ENCODE peak calls at places on chromosome 11, in seven cellular contexts. V is lung, N is esophagus squamous epithelium, G is OCI-LY7, U is BJ, K is endothelial cell, T is brain microvascular endothelial cell. A is an unnamed sample.

GRCh38 chr11:129376658-129377341 is 1.2 kb downstream of the BARX2 start:
- DNase-seq in V (no peak), N (no peak), G (no peak), U (no peak), K (no peak), T (no peak), A (no peak)

GRCh38 chr11:88535266-88535665 is 197.7 kb upstream of the CTSC start:
- DNase-seq in V (no peak), N (no peak), G (no peak), U (no peak), K (no peak), T (no peak), A (no peak)

GRCh38 chr11:119551726-119552510 is 128.9 kb upstream of the THY1 start:
- DNase-seq in V (no peak), N (no peak), G (no peak), U (peak; percentile 19), K (no peak), T (no peak), A (no peak)

GRCh38 chr11:34184505-34185015 is 79.1 kb downstream of the NAT10 start:
- DNase-seq in V (no peak), N (no peak), G (no peak), U (no peak), K (no peak), T (no peak), A (no peak)

GRCh38 chr11:12114487-12115033 is 4.2 kb downstream of the MICAL2 start:
- DNase-seq in V (no peak), N (no peak), G (no peak), U (no peak), K (no peak), T (peak; percentile 74), A (no peak)

GRCh38 chr11:65479184-65480145 is 19.4 kb upstream of the MALAT1 start:
- DNase-seq in V (no peak), N (no peak), G (no peak), U (peak; percentile 94), K (no peak), T (peak; percentile 85), A (no peak)

GRCh38 chr11:43021466-43021865 is 290.3 kb upstream of the API5 start:
- DNase-seq in V (no peak), N (no peak), G (peak; percentile 15), U (no peak), K (peak; percentile 15), T (no peak), A (no peak)

GRCh38 chr11:32643526-32643925 is 59.9 kb downstream of the EIF3M start:
- DNase-seq in V (no peak), N (no peak), G (no peak), U (no peak), K (no peak), T (peak; percentile 31), A (no peak)

GRCh38 chr11:97990162-97990920 is 1030.4 kb upstream of the CNTN5 start:
- DNase-seq in V (no peak), N (no peak), G (no peak), U (peak; percentile 17), K (no peak), T (peak; percentile 42), A (no peak)

GRCh38 chr11:33059331-33060007 is 20.1 kb downstream of the TCP11L1 start:
- DNase-seq in V (no peak), N (no peak), G (no peak), U (no peak), K (no peak), T (no peak), A (no peak)

GRCh38 chr11:84498016-84498415 is 1129.1 kb downstream of the DLG2 start:
- DNase-seq in V (no peak), N (no peak), G (no peak), U (no peak), K (no peak), T (peak; percentile 75), A (no peak)

GRCh38 chr11:130653838-130654601 is 205.6 kb downstream of the ADAMTS15 start:
- DNase-seq in V (peak; percentile 88), N (no peak), G (no peak), U (no peak), K (no peak), T (no peak), A (no peak)

GRCh38 chr11:129323896-129324522 is 51.6 kb upstream of the BARX2 start:
- DNase-seq in V (peak; percentile 69), N (no peak), G (no peak), U (no peak), K (no peak), T (no peak), A (peak; percentile 70)

GRCh38 chr11:47233051-47233450 is 15.6 kb downstream of the ACP2 start:
- DNase-seq in V (no peak), N (no peak), G (no peak), U (no peak), K (no peak), T (no peak), A (no peak)

GRCh38 chr11:107882095-107882820 is 23.7 kb upstream of the SLC35F2 start:
- DNase-seq in V (no peak), N (no peak), G (no peak), U (no peak), K (no peak), T (no peak), A (no peak)

DNA sequence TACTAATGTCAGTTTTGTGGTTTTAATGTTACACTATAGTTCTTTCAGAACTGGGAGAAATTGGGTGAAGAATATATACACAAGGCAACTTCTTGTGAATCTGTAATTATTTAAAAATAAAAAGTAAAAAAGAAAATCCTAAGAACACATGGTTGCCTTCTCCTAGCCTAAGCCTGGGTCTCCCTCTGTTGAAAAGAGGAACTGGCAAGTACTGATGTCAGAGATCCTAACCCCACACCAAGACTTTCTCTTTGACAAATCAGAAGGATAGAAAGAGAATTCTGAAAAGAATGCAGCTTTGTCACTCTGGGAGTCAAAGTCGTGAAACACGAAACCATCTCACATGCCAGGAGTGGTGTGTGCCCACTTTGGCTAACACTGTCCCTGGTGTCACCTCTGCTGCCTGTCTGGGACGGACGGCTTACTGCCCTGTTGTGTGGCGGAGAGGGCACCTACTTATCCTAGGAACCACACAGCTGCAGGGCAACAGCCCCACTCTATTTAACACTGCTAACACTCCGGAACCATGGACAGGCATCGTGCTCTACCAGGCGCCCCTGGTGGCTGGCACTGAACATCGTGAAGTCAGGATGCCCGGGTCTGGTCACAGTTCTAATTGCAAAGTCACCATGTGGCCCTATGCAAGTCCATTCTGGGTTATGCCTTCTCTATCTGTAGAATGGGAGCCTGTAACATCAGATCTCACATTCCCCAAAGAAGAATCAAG is 108.8 kb upstream of the CD82 start:
- DNase-seq in V (no peak), N (no peak), G (no peak), U (no peak), K (peak; percentile 21), T (no peak), A (no peak)
- TF ChIP-seq CTCF in V (no peak), N (no peak), G (peak; percentile 54), U (no peak), K (peak; percentile 48), T (peak; percentile 70), A (no peak)

GRCh38 chr11:70445091-70445490 is 46.8 kb downstream of the CTTN start:
- DNase-seq in V (no peak), N (no peak), G (no peak), U (no peak), K (no peak), T (no peak), A (no peak)

GRCh38 chr11:70443043-70444030 is 45.0 kb downstream of the CTTN start:
- DNase-seq in V (no peak), N (no peak), G (no peak), U (no peak), K (no peak), T (no peak), A (no peak)

GRCh38 chr11:70454197-70454767 is 56.0 kb downstream of the CTTN start:
- DNase-seq in V (no peak), N (no peak), G (no peak), U (no peak), K (no peak), T (peak; percentile 33), A (no peak)

GRCh38 chr11:70445605-70446004 is 47.3 kb downstream of the CTTN start:
- DNase-seq in V (no peak), N (no peak), G (no peak), U (no peak), K (no peak), T (no peak), A (no peak)

GRCh38 chr11:70448983-70449567 is 50.7 kb downstream of the CTTN start:
- DNase-seq in V (no peak), N (no peak), G (peak; percentile 22), U (no peak), K (no peak), T (no peak), A (no peak)
- TF ChIP-seq CTCF in V (no peak), N (no peak), G (peak; percentile 83), U (peak; percentile 50), K (peak; percentile 70), T (peak; percentile 70), A (peak; percentile 43)

GRCh38 chr11:80136991-80137390 is 696.2 kb upstream of the TENM4 start:
- DNase-seq in V (no peak), N (no peak), G (no peak), U (no peak), K (no peak), T (peak; percentile 85), A (no peak)
- TF ChIP-seq CTCF in V (no peak), N (no peak), G (no peak), U (no peak), K (no peak), T (peak; percentile 23), A (no peak)

GRCh38 chr11:1868636-1869291 is 15.9 kb downstream of the LSP1 start:
- DNase-seq in V (no peak), N (no peak), G (no peak), U (no peak), K (no peak), T (no peak), A (no peak)

GRCh38 chr11:1868056-1868635 is 15.3 kb downstream of the LSP1 start:
- DNase-seq in V (no peak), N (no peak), G (no peak), U (no peak), K (no peak), T (no peak), A (no peak)

GRCh38 chr11:1870721-1871466 is 18.0 kb downstream of the LSP1 start:
- DNase-seq in V (no peak), N (no peak), G (no peak), U (no peak), K (no peak), T (no peak), A (no peak)

GRCh38 chr11:1870326-1870696 is 17.4 kb downstream of the LSP1 start:
- DNase-seq in V (no peak), N (no peak), G (no peak), U (no peak), K (no peak), T (no peak), A (no peak)

DNA sequence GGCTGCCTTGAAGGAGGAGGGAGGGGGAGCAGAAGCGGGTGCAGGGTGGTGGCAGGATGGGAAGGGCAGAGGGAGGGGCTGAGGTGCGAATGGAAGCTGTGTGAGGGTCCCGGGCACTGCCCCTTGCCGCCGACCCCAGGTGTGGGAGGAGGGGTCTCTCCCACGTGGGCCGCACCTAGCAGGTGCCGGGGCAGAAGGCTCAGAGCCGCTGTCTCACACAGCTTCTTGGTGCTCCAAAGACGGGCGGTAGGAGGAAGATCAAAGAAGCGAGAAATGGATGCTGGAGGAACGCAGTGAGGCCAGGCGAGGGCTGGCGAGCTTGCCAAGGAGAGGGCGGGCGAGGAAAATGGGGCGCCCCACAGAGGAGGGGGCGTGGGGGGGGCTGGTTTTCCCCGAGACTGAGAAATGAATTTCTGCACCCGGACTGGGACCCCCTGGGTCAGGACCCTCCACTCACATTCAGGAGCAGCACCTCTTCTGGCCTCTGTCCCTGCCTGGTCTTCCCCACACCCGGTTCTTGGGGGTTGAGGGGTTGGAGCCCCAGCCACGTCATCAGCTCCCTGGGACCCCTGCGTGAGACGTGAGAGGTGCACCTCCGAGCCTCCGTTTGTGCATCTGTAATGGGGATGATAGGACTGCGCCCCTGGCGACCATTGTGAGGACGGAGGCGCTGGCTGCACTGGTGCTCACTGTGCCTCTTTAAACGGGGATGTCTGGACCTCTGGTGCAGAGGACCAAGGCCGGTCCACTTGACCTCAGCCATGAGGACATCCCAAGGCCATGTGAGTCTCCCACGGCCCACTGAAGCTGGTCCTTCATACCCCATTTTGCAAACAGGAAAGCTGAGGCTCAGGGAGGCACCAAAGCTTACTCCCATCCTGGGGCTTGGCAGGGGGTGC is 16.8 kb downstream of the LSP1 start:
- DNase-seq in V (no peak), N (no peak), G (no peak), U (no peak), K (no peak), T (no peak), A (no peak)
- TF ChIP-seq CTCF in V (no peak), N (no peak), G (no peak), U (no peak), K (no peak), T (peak; percentile 34), A (no peak)

A was measured in CD14-positive monocyte.